ENCODE peak calls at places on chromosome 15, in nine cellular contexts. T, A, H, N, P, K, M, E and B are unnamed samples.

GRCh38 chr15:73697033-73697467 is 12.9 kb downstream of the CD276 start:
- DNase-seq in N (peak; percentile 58), E (peak; percentile 72), H (peak; percentile 87), T (peak; percentile 45), K (peak; percentile 64), P (peak; percentile 81), M (no peak), A (peak; percentile 59), B (peak; percentile 80)

GRCh38 chr15:51202783-51203182 is 108.1 kb upstream of the TNFAIP8L3 start:
- DNase-seq in E (no peak), T (no peak), P (no peak), K (no peak), M (no peak), A (no peak), H (no peak), N (no peak), B (no peak)

GRCh38 chr15:63338170-63338569 is 43.5 kb downstream of the CA12 start:
- DNase-seq in T (no peak), P (no peak), H (no peak), E (no peak), K (no peak), A (no peak), N (no peak), M (peak; percentile 20), B (no peak)

GRCh38 chr15:59154268-59154667 is 49.3 kb downstream of the CCNB2 start:
- DNase-seq in K (no peak), T (no peak), P (no peak), H (no peak), A (no peak), E (no peak), N (no peak), M (no peak), B (no peak)

GRCh38 chr15:101133751-101134261 is 118.0 kb downstream of the CHSY1 start:
- DNase-seq in K (peak; percentile 56), H (no peak), N (no peak), E (no peak), A (no peak), M (no peak), T (peak; percentile 51), P (no peak), B (no peak)

GRCh38 chr15:50055333-50056278 is 63.4 kb downstream of the ATP8B4 start:
- DNase-seq in A (no peak), P (no peak), H (no peak), N (no peak), K (no peak), T (no peak), E (no peak), M (no peak), B (no peak)

GRCh38 chr15:63015618-63016017 is 26.9 kb upstream of the TPM1 start:
- DNase-seq in M (peak; percentile 34), A (no peak), K (no peak), P (no peak), N (no peak), H (no peak), E (no peak), T (no peak), B (no peak)

GRCh38 chr15:88378259-88378658 is 88.9 kb downstream of the MRPL46 start:
- DNase-seq in T (no peak), H (no peak), P (no peak), M (no peak), A (no peak), N (no peak), K (no peak), E (no peak), B (no peak)

GRCh38 chr15:38671675-38672141 is 107.1 kb upstream of the RASGRP1 start:
- DNase-seq in A (peak; percentile 5), T (no peak), H (no peak), K (no peak), M (no peak), N (no peak), P (peak; percentile 77), E (no peak), B (no peak)

GRCh38 chr15:67097893-67098740 is 32.7 kb downstream of the SMAD3 start:
- DNase-seq in E (peak; percentile 48), P (no peak), K (no peak), M (no peak), A (no peak), N (peak; percentile 40), T (no peak), H (peak; percentile 52), B (no peak)

GRCh38 chr15:100256985-100257650 is 84.7 kb downstream of the ADAMTS17 start:
- DNase-seq in H (no peak), N (no peak), K (no peak), E (no peak), M (no peak), P (no peak), T (no peak), A (no peak), B (no peak)

GRCh38 chr15:64901914-64902313 is 9.8 kb upstream of the ANKDD1A start:
- DNase-seq in K (no peak), E (no peak), A (no peak), H (no peak), M (no peak), P (peak; percentile 74), T (no peak), N (no peak), B (no peak)

GRCh38 chr15:86968244-86968643 is 888.6 kb downstream of the AGBL1 start:
- DNase-seq in A (no peak), E (no peak), H (no peak), K (no peak), M (no peak), P (no peak), N (no peak), T (no peak), B (no peak)

GRCh38 chr15:62165029-62165792 is at the start of gene C2CD4B:
- DNase-seq in M (peak; percentile 97), A (no peak), N (no peak), P (peak; percentile 9), T (peak; percentile 36), K (peak; percentile 70), H (peak; percentile 35), E (peak; percentile 72), B (peak; percentile 67)

GRCh38 chr15:58165661-58166060 is 27.5 kb downstream of the AQP9 start:
- DNase-seq in A (no peak), N (no peak), H (peak; percentile 25), E (no peak), K (no peak), T (no peak), M (peak; percentile 10), P (no peak), B (peak; percentile 32)

GRCh38 chr15:71634820-71635219 is 175.5 kb upstream of the NR2E3 start:
- DNase-seq in T (no peak), N (no peak), H (no peak), A (no peak), E (no peak), K (peak; percentile 18), M (no peak), P (no peak), B (no peak)

GRCh38 chr15:77411614-77411976 is 8.3 kb downstream of the PEAK1 start:
- DNase-seq in P (no peak), T (no peak), K (no peak), A (no peak), H (no peak), E (no peak), M (no peak), N (no peak), B (no peak)

GRCh38 chr15:60477164-60477563 is 1.8 kb downstream of the ICE2 start:
- DNase-seq in M (no peak), K (no peak), E (no peak), P (no peak), A (no peak), H (no peak), T (no peak), N (no peak), B (no peak)

GRCh38 chr15:49697121-49697520 is 76.3 kb downstream of the DTWD1 start:
- DNase-seq in H (no peak), P (no peak), K (no peak), N (no peak), A (no peak), T (no peak), M (no peak), E (no peak), B (no peak)

GRCh38 chr15:63531586-63531985 is 27.2 kb downstream of the USP3 start:
- DNase-seq in P (no peak), E (no peak), K (peak; percentile 20), T (no peak), A (no peak), N (no peak), H (no peak), M (no peak), B (no peak)

GRCh38 chr15:25543156-25543555 is 104.3 kb upstream of the UBE3A start:
- DNase-seq in P (no peak), M (no peak), N (peak; percentile 51), A (peak; percentile 41), T (peak; percentile 23), K (no peak), H (peak; percentile 25), E (peak; percentile 31), B (peak; percentile 79)

GRCh38 chr15:74620636-74621545 is 5.3 kb downstream of the CLK3 start:
- DNase-seq in M (peak; percentile 79), N (peak; percentile 72), P (peak; percentile 54), A (peak; percentile 57), K (peak; percentile 90), H (no peak), E (peak; percentile 78), T (no peak), B (peak; percentile 65)

GRCh38 chr15:51579012-51579411 is 43.6 kb downstream of the DMXL2 start:
- DNase-seq in T (no peak), A (no peak), H (no peak), M (no peak), P (no peak), N (no peak), K (no peak), E (no peak), B (no peak)

GRCh38 chr15:58037902-58038301 is 27.6 kb downstream of the ALDH1A2 start:
- DNase-seq in E (no peak), T (no peak), K (no peak), M (no peak), A (no peak), H (no peak), N (no peak), P (no peak), B (no peak)

GRCh38 chr15:42494998-42495360 is 455 bp upstream of the SNAP23 start:
- DNase-seq in E (peak; percentile 57), T (no peak), P (no peak), K (no peak), A (peak; percentile 71), H (peak; percentile 48), M (peak; percentile 30), N (no peak), B (peak; percentile 48)

GRCh38 chr15:89400121-89400996 is 65.7 kb upstream of the POLG start:
- DNase-seq in A (peak; percentile 48), H (no peak), P (no peak), E (no peak), K (no peak), M (no peak), N (no peak), T (no peak), B (no peak)

GRCh38 chr15:44029940-44030568 is 165.0 kb downstream of the FRMD5 start:
- DNase-seq in N (no peak), M (no peak), H (no peak), E (no peak), T (no peak), A (no peak), K (no peak), P (no peak), B (no peak)

GRCh38 chr15:98000249-98001203 is 40.0 kb downstream of the ARRDC4 start:
- DNase-seq in E (peak; percentile 60), N (peak; percentile 36), A (no peak), P (no peak), K (no peak), H (no peak), M (peak; percentile 61), T (no peak), B (no peak)